ENCODE peak calls at places on chromosomes 5 and 9, in nine cellular contexts. R is fibroblast of villous mesenchyme; E is psoas muscle; J is GM20000; X is suprapubic skin; P is HL-60; U is cardiac fibroblast; B is heart right ventricle; W is CD8-positive, alpha-beta T cell. T is an unnamed sample.

GRCh38 chr9:128632066-128632465 is 24.6 kb downstream of the DYNC2I2 start:
- DNase-seq in R (no peak), E (no peak), J (no peak), X (no peak), P (no peak), U (no peak), B (no peak), W (no peak), T (no peak)

GRCh38 chr9:128215491-128216404 is 12.6 kb downstream of the DNM1 start:
- DNase-seq in R (peak), E (peak), J (peak), X (no peak), P (no peak), U (peak), B (no peak), W (no peak), T (peak)

GRCh38 chr5:7394889-7395431 is 978 bp upstream of the ADCY2 start:
- DNase-seq in R (no peak), E (peak), J (no peak), X (no peak), P (no peak), U (no peak), B (no peak), W (no peak), T (no peak)

GRCh38 chr5:178394074-178394473 is 161.5 kb upstream of the PHYKPL start:
- DNase-seq in R (no peak), E (no peak), J (no peak), X (peak), P (no peak), U (no peak), B (no peak), W (no peak), T (no peak)

GRCh38 chr9:34546834-34547827 is 24.3 kb upstream of the ENHO start:
- DNase-seq in R (peak), E (peak), J (no peak), X (peak), P (peak), U (peak), B (peak), W (peak), T (peak)

GRCh38 chr9:79952401-79952800 is 380.6 kb downstream of the TLE4 start:
- DNase-seq in R (no peak), E (no peak), J (no peak), X (no peak), P (no peak), U (peak), B (no peak), W (no peak), T (no peak)

GRCh38 chr9:112334319-112334828 is 955 bp upstream of the PTBP3 start:
- DNase-seq in R (no peak), E (no peak), J (peak), X (no peak), P (no peak), U (peak), B (no peak), W (peak), T (peak)

GRCh38 chr9:89361816-89362646 is 43.7 kb downstream of the SECISBP2 start:
- DNase-seq in R (no peak), E (no peak), J (no peak), X (peak), P (no peak), U (no peak), B (no peak), W (peak), T (no peak)

GRCh38 chr9:114035221-114035844 is 42.8 kb downstream of the AMBP start:
- DNase-seq in R (no peak), E (no peak), J (no peak), X (peak), P (no peak), U (no peak), B (no peak), W (peak), T (no peak)

GRCh38 chr9:93612796-93613154 is 36.4 kb downstream of the PHF2 start:
- DNase-seq in R (no peak), E (no peak), J (peak), X (no peak), P (no peak), U (no peak), B (no peak), W (peak), T (peak)

GRCh38 chr9:121914017-121914595 is 179.0 kb downstream of the TTLL11 start:
- DNase-seq in R (no peak), E (no peak), J (no peak), X (no peak), P (no peak), U (no peak), B (no peak), W (no peak), T (no peak)

GRCh38 chr9:120284796-120285195 is 295.2 kb downstream of the CDK5RAP2 start:
- DNase-seq in R (no peak), E (no peak), J (no peak), X (no peak), P (no peak), U (no peak), B (no peak), W (no peak), T (no peak)

GRCh38 chr9:22117511-22118388 is 108.6 kb upstream of the CDKN2B start:
- DNase-seq in R (peak), E (no peak), J (no peak), X (no peak), P (no peak), U (peak), B (no peak), W (no peak), T (no peak)

GRCh38 chr9:22116751-22117150 is 107.6 kb upstream of the CDKN2B start:
- DNase-seq in R (peak), E (no peak), J (no peak), X (no peak), P (no peak), U (no peak), B (no peak), W (no peak), T (no peak)

GRCh38 chr9:22120595-22120994 is 111.5 kb upstream of the CDKN2B start:
- DNase-seq in R (no peak), E (no peak), J (no peak), X (no peak), P (no peak), U (no peak), B (no peak), W (no peak), T (no peak)

GRCh38 chr9:22118810-22119479 is 109.8 kb upstream of the CDKN2B start:
- DNase-seq in R (no peak), E (no peak), J (no peak), X (no peak), P (no peak), U (no peak), B (no peak), W (no peak), T (no peak)

GRCh38 chr9:22119537-22120167 is 110.5 kb upstream of the CDKN2B start:
- DNase-seq in R (peak), E (no peak), J (no peak), X (no peak), P (no peak), U (peak), B (no peak), W (no peak), T (peak)
- TF ChIP-seq CTCF in R (peak), E (peak), J (peak), X (no peak), P (no peak), U (peak), B (peak), W (peak), T (peak)

GRCh38 chr9:20395671-20396070 is 226.6 kb downstream of the MLLT3 start:
- DNase-seq in R (no peak), E (no peak), J (no peak), X (no peak), P (no peak), U (no peak), B (no peak), W (no peak), T (no peak)
- TF ChIP-seq CTCF in R (no peak), E (no peak), J (no peak), X (no peak), P (no peak), U (no peak), B (no peak), W (no peak), T (no peak)

DNA sequence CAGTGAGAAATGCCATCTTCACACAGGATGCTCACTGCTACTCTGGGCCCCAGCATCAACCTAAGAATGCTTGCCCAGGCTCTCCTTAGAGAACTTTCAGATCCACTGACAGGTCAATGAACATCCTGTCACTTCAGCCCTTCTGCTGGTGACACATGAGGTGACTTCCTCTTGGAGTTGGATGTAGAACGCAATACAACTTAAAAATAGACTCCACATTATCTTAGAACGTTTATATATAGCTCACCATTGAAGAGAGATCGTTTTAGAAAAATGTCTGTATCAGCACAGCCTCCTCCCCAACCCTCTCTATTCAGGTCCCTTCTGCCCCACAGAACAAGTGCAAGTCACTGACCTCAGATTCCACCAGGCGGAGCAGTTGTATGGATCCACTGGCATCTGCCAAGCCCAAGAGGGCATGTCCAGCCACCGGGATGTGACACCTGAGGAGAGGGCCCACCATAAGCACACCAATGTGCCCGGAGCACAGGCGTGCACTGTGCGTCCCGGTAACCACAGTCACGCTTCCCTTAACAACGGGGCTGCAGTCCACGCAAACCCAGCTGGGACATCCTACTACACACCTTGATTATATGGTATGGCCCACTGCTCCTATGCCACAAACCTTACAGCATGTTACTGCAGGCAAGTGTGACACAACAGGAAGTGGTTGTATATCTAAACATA is 2.9 kb downstream of the DPH7 start:
- DNase-seq in R (no peak), E (no peak), J (no peak), X (no peak), P (no peak), U (no peak), B (peak), W (no peak), T (peak)
- TF ChIP-seq CTCF in R (no peak), E (no peak), J (no peak), X (no peak), P (no peak), U (no peak), B (peak), W (no peak), T (peak)

DNA sequence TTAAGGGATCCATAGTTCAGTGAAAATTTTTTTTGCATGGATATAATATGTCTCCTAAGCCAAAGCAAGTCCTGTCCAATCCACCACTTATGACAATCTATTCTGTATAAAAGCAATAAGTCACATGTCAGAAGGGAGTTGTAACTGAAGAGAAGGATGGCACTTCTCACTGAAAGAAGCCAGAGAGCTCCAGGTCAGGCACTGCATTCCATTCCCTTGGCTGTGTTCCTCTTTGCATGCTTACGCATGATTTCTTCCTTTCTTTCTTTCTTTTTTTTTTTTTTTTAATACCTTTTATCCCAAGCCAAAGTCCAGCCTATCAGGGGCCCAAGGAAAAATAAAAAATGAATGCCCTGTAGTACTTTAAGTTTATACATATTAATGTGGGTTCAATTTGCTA is 39.8 kb downstream of the MAMDC2 start:
- DNase-seq in R (peak), E (no peak), J (no peak), X (no peak), P (no peak), U (peak), B (no peak), W (no peak), T (no peak)
- TF ChIP-seq CTCF in R (no peak), E (no peak), J (no peak), X (no peak), P (no peak), U (no peak), B (no peak), W (no peak), T (no peak)

DNA sequence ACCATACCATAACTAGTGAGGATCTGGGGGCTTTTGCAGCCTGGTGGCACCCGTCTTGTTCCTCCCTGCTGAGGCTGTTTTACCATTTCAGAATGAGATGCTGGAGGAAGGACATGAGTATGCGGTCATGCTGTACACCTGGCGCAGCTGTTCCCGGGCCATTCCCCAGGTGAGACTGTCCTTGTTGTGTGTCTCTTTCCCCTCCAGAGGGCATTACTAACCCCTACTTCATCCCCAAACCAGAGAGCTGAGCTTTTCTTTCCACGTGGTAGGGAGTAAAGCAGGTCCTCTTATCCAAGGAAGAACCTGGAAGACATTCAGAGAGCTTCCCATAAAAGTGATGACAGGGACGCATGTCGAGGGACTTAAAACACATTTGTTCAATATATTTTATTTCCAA is 28.8 kb downstream of the CYFIP2 start:
- DNase-seq in R (no peak), E (no peak), J (no peak), X (no peak), P (no peak), U (no peak), B (no peak), W (no peak), T (no peak)
- TF ChIP-seq CTCF in R (no peak), E (no peak), J (no peak), X (no peak), P (no peak), U (no peak), B (no peak), W (no peak), T (no peak)

DNA sequence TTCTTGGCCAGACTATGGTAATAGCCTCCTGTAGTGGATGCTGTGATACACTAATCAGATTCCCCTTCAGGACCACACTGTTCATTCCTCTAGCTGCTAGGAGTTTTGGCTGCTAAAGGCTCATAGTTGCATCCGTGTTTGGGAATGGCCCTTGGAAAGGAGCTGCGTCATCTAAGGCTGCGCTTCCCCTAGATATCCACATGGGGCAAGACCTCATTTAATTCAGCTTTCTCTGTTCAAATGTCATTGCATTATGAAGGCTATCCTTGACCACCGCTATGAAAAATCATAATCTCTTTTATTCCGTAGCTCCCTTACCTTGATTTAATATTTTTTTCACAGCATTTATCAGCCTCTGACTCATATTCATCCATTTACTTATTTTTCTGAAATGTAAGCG is 258.3 kb upstream of the NR4A3 start:
- DNase-seq in R (no peak), E (no peak), J (no peak), X (no peak), P (no peak), U (no peak), B (no peak), W (no peak), T (no peak)
- TF ChIP-seq CTCF in R (no peak), E (no peak), J (no peak), X (no peak), P (no peak), U (no peak), B (no peak), W (no peak), T (no peak)

GRCh38 chr5:153629027-153629426 is 138.6 kb downstream of the GRIA1 start:
- DNase-seq in R (peak), E (no peak), J (no peak), X (no peak), P (no peak), U (peak), B (no peak), W (no peak), T (no peak)
- TF ChIP-seq CTCF in R (peak), E (no peak), J (no peak), X (no peak), P (no peak), U (peak), B (peak), W (no peak), T (no peak)